ENCODE peak calls at places on chromosomes 13 and 19, in eight cellular contexts. O, K, B, H, S, I, N and F are unnamed samples. For H3K4me1, the result is how much of the 10 kb centered on the place peaks cover.

GRCh38 chr19:17784201-17785008 is 10.5 kb upstream of the B3GNT3 start:
- DNase-seq in I (peak), H (peak), S (peak), B (no peak), K (peak), O (peak), N (peak), F (peak)

GRCh38 chr13:113928701-113929627 is 44.9 kb downstream of the C13orf46 start:
- DNase-seq in S (no peak), H (no peak), B (no peak), K (peak), N (no peak), O (no peak), I (peak), F (no peak)

GRCh38 chr13:79919109-79919508 is 421.8 kb downstream of the SPRY2 start:
- DNase-seq in K (no peak), S (no peak), I (no peak), H (no peak), N (no peak), O (no peak), B (no peak), F (no peak)

GRCh38 chr13:48476215-48476614 is 56.7 kb downstream of the RCBTB2 start:
- DNase-seq in K (no peak), H (no peak), I (no peak), S (no peak), O (no peak), B (no peak), N (no peak), F (no peak)

GRCh38 chr19:4415352-4415751 is 12.9 kb downstream of the CHAF1A start:
- DNase-seq in H (no peak), O (no peak), K (peak), B (no peak), N (no peak), I (no peak), S (peak), F (no peak)

GRCh38 chr19:6318772-6319171 is 14.6 kb downstream of the ACER1 start:
- DNase-seq in N (no peak), B (no peak), H (peak), S (no peak), O (no peak), I (peak), K (peak), F (no peak)

GRCh38 chr13:97432232-97432916 is 1.6 kb upstream of the RAP2A start:
- DNase-seq in I (no peak), O (no peak), B (no peak), S (no peak), H (no peak), K (no peak), N (peak), F (no peak)

GRCh38 chr13:74056829-74057564 is 77.2 kb downstream of the KLF12 start:
- DNase-seq in O (no peak), B (no peak), N (no peak), S (peak), K (no peak), I (no peak), H (no peak), F (no peak)

GRCh38 chr13:100521912-100522490 is 66.6 kb downstream of the GGACT start:
- DNase-seq in B (no peak), I (no peak), S (no peak), N (no peak), O (no peak), H (no peak), K (no peak), F (no peak)

GRCh38 chr13:45047394-45048328 is 58.3 kb downstream of the GPALPP1 start:
- DNase-seq in S (peak), B (peak), H (peak), O (peak), K (peak), N (peak), I (peak), F (peak)

GRCh38 chr19:19540707-19541515 is 2.8 kb downstream of the CILP2 start:
- DNase-seq in K (peak), O (no peak), I (no peak), N (peak), S (peak), B (peak), H (peak), F (peak)

GRCh38 chr19:46269085-46269484 is 27.8 kb upstream of the HIF3A start:
- DNase-seq in O (no peak), H (no peak), N (no peak), I (no peak), K (no peak), B (no peak), S (no peak), F (no peak)

GRCh38 chr13:25977216-25977615 is 74.6 kb downstream of the SHISA2 start:
- DNase-seq in B (peak), K (peak), O (no peak), N (no peak), H (no peak), I (no peak), S (peak), F (no peak)

GRCh38 chr19:8641908-8642547 is 11.6 kb downstream of the NFILZ start:
- DNase-seq in H (peak), O (peak), I (peak), N (peak), B (no peak), S (peak), K (peak), F (no peak)

GRCh38 chr13:72457151-72457550 is 270.3 kb downstream of the MZT1 start:
- DNase-seq in B (no peak), I (no peak), H (no peak), N (no peak), K (no peak), O (no peak), S (no peak), F (no peak)

GRCh38 chr13:44710576-44710975 is 134.4 kb upstream of the TSC22D1 start:
- DNase-seq in K (peak), S (no peak), I (peak), N (no peak), O (no peak), B (no peak), H (peak), F (peak)

GRCh38 chr19:24159707-24160106 is 72.7 kb downstream of the ZNF254 start:
- DNase-seq in K (peak), N (peak), I (peak), S (no peak), H (peak), B (peak), O (peak), F (peak)

GRCh38 chr13:91540157-91540736 is 141.8 kb downstream of the GPC5 start:
- DNase-seq in N (no peak), B (no peak), O (no peak), H (no peak), K (no peak), I (no peak), S (no peak), F (no peak)
- H2AFZ ChIP-seq in N (no peak), B (no peak), O (no peak), H (no peak), K (no peak), I (no peak), S (peak), F (no peak)

DNA sequence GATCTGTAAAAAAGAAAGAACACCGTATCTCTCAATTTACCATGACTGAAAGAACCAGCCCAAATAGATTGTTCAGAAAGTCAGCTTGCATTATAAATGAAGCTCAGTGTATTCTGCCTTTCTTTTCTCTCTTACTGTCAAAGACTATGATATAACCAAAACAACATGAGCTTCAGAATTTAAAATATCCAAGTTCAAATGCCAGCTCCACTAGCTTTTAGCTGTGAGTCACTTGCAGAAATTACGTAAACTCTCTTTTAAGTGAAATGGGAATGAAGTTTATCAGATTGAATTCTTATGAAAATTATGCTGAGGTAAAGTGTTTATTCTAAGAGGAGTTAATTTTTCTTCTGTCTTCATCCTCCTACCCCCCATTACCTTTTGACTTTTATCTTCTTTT is 20.0 kb upstream of the POSTN start:
- DNase-seq in H (no peak), K (peak), N (no peak), S (no peak), I (peak), O (no peak), B (no peak), F (no peak)
- H3K4me1 ChIP-seq in H (under half), K (under half), N (under half), S (under half), I (under half), O (under half), B (under half), F (under half)

GRCh38 chr19:1509589-1510441 is 3.0 kb downstream of the ADAMTSL5 start:
- DNase-seq in O (no peak), S (no peak), K (no peak), B (no peak), I (no peak), N (no peak), H (no peak), F (no peak)
- H2AFZ ChIP-seq in O (no peak), S (no peak), K (no peak), B (no peak), I (no peak), N (no peak), H (no peak), F (no peak)

GRCh38 chr13:91302070-91302469 is 45.4 kb upstream of the MIR17HG start:
- DNase-seq in N (peak), K (no peak), I (no peak), H (no peak), O (no peak), S (no peak), B (no peak), F (no peak)
- H3K4me1 ChIP-seq in N (under half), K (under half), I (under half), H (under half), O (under half), S (under half), B (under half), F (under half)

GRCh38 chr13:42255854-42256253 is 16.1 kb upstream of the AKAP11 start:
- DNase-seq in K (no peak), H (no peak), O (no peak), B (no peak), N (no peak), S (no peak), I (no peak), F (no peak)
- H2AFZ ChIP-seq in K (peak), H (no peak), O (no peak), B (peak), N (no peak), S (no peak), I (no peak), F (no peak)

DNA sequence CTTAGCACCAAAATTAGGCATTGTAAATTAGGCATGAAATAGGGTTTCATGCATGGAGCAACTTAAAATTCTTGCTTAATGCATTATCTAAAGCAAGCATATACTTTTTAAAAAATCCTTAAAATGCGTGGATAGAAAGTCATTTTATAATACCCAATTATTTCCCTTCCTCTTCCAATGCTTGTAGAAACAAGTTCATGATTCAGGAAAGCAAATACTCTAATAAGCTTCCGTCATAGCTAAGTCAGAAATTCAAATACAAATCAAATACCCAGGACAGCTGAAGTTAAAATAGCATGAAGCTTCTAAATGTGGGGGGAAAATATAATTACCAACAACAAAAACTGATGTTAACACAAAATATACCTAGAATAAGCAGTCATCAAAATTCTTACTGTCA is 89.1 kb downstream of the COL4A1 start:
- DNase-seq in I (no peak), N (no peak), H (no peak), O (no peak), K (no peak), S (no peak), B (no peak), F (no peak)
- H3K4me1 ChIP-seq in I (under half), N (under half), H (under half), O (under half), K (under half), S (under half), B (under half), F (under half)

GRCh38 chr13:32262165-32262564 is 53.0 kb downstream of the ZAR1L start:
- DNase-seq in B (no peak), N (no peak), H (no peak), S (no peak), K (peak), O (no peak), I (peak), F (no peak)
- H2AFZ ChIP-seq in B (no peak), N (no peak), H (no peak), S (no peak), K (no peak), O (no peak), I (no peak), F (no peak)

DNA sequence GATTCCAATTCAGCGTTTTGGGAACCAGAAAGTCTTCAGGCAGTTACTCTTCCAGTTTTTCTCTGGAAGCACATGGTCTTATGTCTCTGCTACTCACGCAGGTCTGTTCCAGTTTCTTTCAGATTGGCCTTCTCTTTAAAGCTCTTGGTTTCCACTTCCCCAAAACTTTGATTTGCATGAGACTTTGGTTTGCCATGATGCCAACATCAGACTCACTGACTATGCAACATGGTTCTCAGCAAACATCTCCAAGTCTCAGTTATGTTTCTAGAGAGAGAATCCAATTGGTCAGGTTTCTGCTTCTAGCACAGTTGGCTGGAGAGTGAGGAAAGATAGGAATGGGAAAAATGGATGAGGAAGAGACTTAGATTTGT is 3.1 kb downstream of the AKAP11 start:
- DNase-seq in H (no peak), N (peak), I (no peak), S (no peak), B (no peak), O (no peak), K (no peak), F (no peak)
- H3K4me1 ChIP-seq in H (under half), N (half or more), I (under half), S (under half), B (under half), O (under half), K (under half), F (under half)

GRCh38 chr13:92938481-92939020 is 288.1 kb upstream of the GPC6 start:
- DNase-seq in B (no peak), S (peak), I (no peak), N (no peak), O (no peak), H (no peak), K (no peak), F (no peak)
- H2AFZ ChIP-seq in B (peak), S (peak), I (no peak), N (no peak), O (no peak), H (no peak), K (no peak), F (no peak)

GRCh38 chr19:44753619-44753931 is 5.1 kb downstream of the BCL3 start:
- DNase-seq in N (no peak), K (no peak), I (no peak), O (no peak), H (no peak), S (no peak), B (no peak), F (no peak)

GRCh38 chr19:44755219-44755618 is 6.7 kb downstream of the BCL3 start:
- DNase-seq in I (no peak), S (no peak), K (no peak), B (no peak), H (no peak), O (no peak), N (no peak), F (no peak)

GRCh38 chr19:44753932-44754742 is 5.6 kb downstream of the BCL3 start:
- DNase-seq in K (peak), S (peak), O (no peak), B (no peak), H (peak), I (peak), N (peak), F (peak)

GRCh38 chr19:44756089-44756562 is 7.6 kb downstream of the BCL3 start:
- DNase-seq in S (no peak), I (no peak), O (no peak), H (no peak), B (no peak), N (no peak), K (peak), F (no peak)

DNA sequence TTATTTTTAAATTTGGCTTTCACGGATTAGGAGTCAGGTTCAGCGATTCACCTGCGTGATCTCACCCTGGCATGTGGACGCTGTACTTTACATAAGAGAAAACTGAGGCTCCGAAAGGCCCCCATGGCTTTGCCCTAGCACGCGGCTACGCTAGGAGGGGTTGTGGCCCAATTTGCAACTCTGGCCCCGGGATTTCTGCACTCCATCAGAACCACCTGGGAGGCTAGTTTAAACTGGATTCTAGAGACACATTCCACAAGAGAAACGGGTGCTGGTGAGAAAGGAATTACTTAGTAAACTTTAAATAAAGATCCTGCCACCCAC is 6.2 kb downstream of the BCL3 start:
- DNase-seq in N (no peak), H (no peak), B (no peak), O (no peak), K (no peak), I (no peak), S (no peak), F (no peak)
- H3K4me1 ChIP-seq in N (half or more), H (under half), B (under half), O (half or more), K (half or more), I (half or more), S (under half), F (under half)